ENCODE peak calls at places on chromosome 6, in ten cellular contexts. N, E, A, H, B, P, F, I, G and Q are unnamed samples.

GRCh38 chr6:3779574-3779849 is 28.0 kb upstream of the PXDC1 start:
- DNase-seq in B (no peak), H (no peak), A (no peak), G (no peak), F (no peak), P (no peak), E (no peak), N (no peak), I (no peak), Q (no peak)

GRCh38 chr6:168001037-168001348 is 3.5 kb downstream of the KIF25 start:
- DNase-seq in F (no peak), E (no peak), P (no peak), B (no peak), G (no peak), N (no peak), H (no peak), A (no peak), I (no peak), Q (no peak)

GRCh38 chr6:2155206-2155605 is 90.2 kb downstream of the GMDS start:
- DNase-seq in H (no peak), A (no peak), E (no peak), B (no peak), F (no peak), N (no peak), P (peak), I (no peak), G (no peak), Q (no peak)

GRCh38 chr6:113147544-113147943 is 709.6 kb upstream of the MARCKS start:
- DNase-seq in F (no peak), E (no peak), B (no peak), A (no peak), I (no peak), H (no peak), G (peak), P (no peak), N (no peak), Q (no peak)

GRCh38 chr6:44128020-44128917 is 915 bp downstream of the TMEM63B start:
- DNase-seq in B (no peak), N (peak), P (no peak), A (peak), H (peak), G (no peak), E (no peak), F (peak), I (peak), Q (peak)

GRCh38 chr6:41518118-41518517 is 28.1 kb upstream of the FOXP4 start:
- DNase-seq in I (no peak), F (no peak), A (no peak), G (no peak), E (no peak), P (no peak), N (no peak), H (no peak), B (no peak), Q (no peak)

GRCh38 chr6:32402812-32403211 is 4.2 kb downstream of the BTNL2 start:
- DNase-seq in B (no peak), N (no peak), E (no peak), F (no peak), P (no peak), H (no peak), G (no peak), I (no peak), A (no peak), Q (no peak)

GRCh38 chr6:56890683-56891429 is 64.1 kb upstream of the BEND6 start:
- DNase-seq in H (no peak), E (no peak), N (peak), I (no peak), P (peak), F (no peak), A (no peak), G (peak), B (peak), Q (no peak)

GRCh38 chr6:140623498-140623897 is 1249.0 kb upstream of the CITED2 start:
- DNase-seq in E (no peak), F (no peak), G (peak), H (no peak), P (no peak), A (no peak), B (no peak), N (no peak), I (no peak), Q (no peak)

GRCh38 chr6:166056637-166057036 is 111.0 kb downstream of the TBXT start:
- DNase-seq in I (no peak), N (no peak), A (no peak), F (no peak), E (no peak), B (no peak), H (peak), P (no peak), G (no peak), Q (no peak)

GRCh38 chr6:37966801-37967200 is 147.3 kb downstream of the ZFAND3 start:
- DNase-seq in P (no peak), E (no peak), N (no peak), H (no peak), I (no peak), F (no peak), A (no peak), B (no peak), G (no peak), Q (no peak)

GRCh38 chr6:91672201-91672600 is 1085.3 kb upstream of the MAP3K7 start:
- DNase-seq in G (no peak), F (no peak), B (no peak), P (no peak), N (no peak), I (no peak), A (no peak), H (no peak), E (no peak), Q (no peak)